ENCODE peak calls at places on chromosome 4, in nine cellular contexts. W, Z, N, D, E, P, F, T and J are unnamed samples.

GRCh38 chr4:20652226-20652836 is 47.9 kb upstream of the PACRGL start:
- DNase-seq in E (no peak), F (no peak), P (no peak), D (no peak), T (no peak), W (no peak), Z (no peak), N (no peak), J (peak; percentile 19)

GRCh38 chr4:99447079-99447478 is 11.9 kb upstream of the ADH7 start:
- DNase-seq in W (peak; percentile 42), P (peak; percentile 65), Z (no peak), D (no peak), E (no peak), F (no peak), T (peak; percentile 57), N (no peak), J (no peak)

GRCh38 chr4:182578402-182578801 is 335.2 kb downstream of the TENM3 start:
- DNase-seq in W (no peak), T (peak; percentile 81), N (no peak), Z (no peak), D (no peak), P (peak; percentile 61), E (no peak), F (peak; percentile 83), J (no peak)

GRCh38 chr4:128394778-128395177 is 107.2 kb upstream of the PGRMC2 start:
- DNase-seq in N (no peak), T (no peak), E (no peak), P (no peak), Z (peak; percentile 81), W (no peak), D (no peak), F (no peak), J (no peak)

GRCh38 chr4:7630559-7631287 is 196.0 kb upstream of the PSAPL1 start:
- DNase-seq in N (peak; percentile 79), D (no peak), F (no peak), P (peak; percentile 94), T (peak; percentile 91), W (peak; percentile 29), Z (peak; percentile 85), E (peak; percentile 75), J (no peak)

GRCh38 chr4:54971474-54971950 is 153.9 kb downstream of the KDR start:
- DNase-seq in W (peak; percentile 2), N (no peak), F (peak; percentile 68), E (peak; percentile 43), Z (no peak), T (peak; percentile 44), D (peak; percentile 34), P (peak; percentile 75), J (peak; percentile 74)

GRCh38 chr4:156888762-156889161 is 82.8 kb downstream of the PDGFC start:
- DNase-seq in F (no peak), W (no peak), Z (no peak), E (no peak), N (no peak), D (no peak), T (peak; percentile 42), P (peak; percentile 46), J (no peak)

GRCh38 chr4:10074767-10075105 is 41.9 kb downstream of the WDR1 start:
- DNase-seq in Z (peak; percentile 61), D (no peak), W (no peak), E (no peak), P (peak; percentile 42), T (peak; percentile 75), N (no peak), F (peak; percentile 42), J (peak; percentile 39)

GRCh38 chr4:46124773-46125172 is 919 bp upstream of the GABRG1 start:
- DNase-seq in P (no peak), E (peak; percentile 6), F (peak; percentile 48), T (no peak), W (no peak), Z (no peak), D (no peak), N (no peak), J (peak; percentile 69)

GRCh38 chr4:6290769-6291547 is 21.3 kb downstream of the WFS1 start:
- DNase-seq in D (no peak), P (no peak), N (peak; percentile 56), E (no peak), Z (no peak), T (no peak), W (no peak), F (no peak), J (no peak)
- H3K36me3 ChIP-seq in D (no peaks in the 10 kb centered on the region), P (peaks cover 4% of the 10 kb centered on the region), N (peaks cover 88% of the 10 kb centered on the region), E (peaks cover 10% of the 10 kb centered on the region), Z (peaks cover 100% of the 10 kb centered on the region), T (peaks cover 3% of the 10 kb centered on the region), W (no peaks in the 10 kb centered on the region), F (peaks cover 6% of the 10 kb centered on the region), J (no peaks in the 10 kb centered on the region)

DNA sequence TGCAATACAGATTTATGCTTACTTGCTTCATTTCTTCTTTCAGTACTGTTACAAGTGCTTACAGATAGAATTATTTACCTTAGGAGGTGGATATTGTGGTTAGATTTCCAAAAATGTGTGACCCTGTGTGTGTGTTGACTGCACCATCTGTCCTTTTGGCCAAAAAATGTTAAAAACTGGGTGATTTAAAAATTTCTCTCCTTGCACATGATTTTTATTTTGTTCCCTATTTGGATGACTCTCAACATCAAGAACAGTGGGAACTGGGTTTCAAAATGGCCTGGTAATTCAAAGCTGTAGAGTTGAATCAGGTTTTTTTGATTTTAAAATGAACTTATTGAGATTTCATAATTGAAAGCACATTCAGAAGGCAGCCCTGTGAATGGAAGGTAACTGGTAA is 1132.9 kb downstream of the RAPGEF2 start:
- DNase-seq in P (no peak), T (no peak), E (no peak), Z (no peak), D (no peak), W (no peak), F (no peak), N (no peak), J (no peak)
- H3K4me3 ChIP-seq in P (no peak overlapping the region), T (no peak overlapping the region), E (no peak overlapping the region), Z (no peak overlapping the region), D (no peak overlapping the region), W (no peak overlapping the region), F (no peak overlapping the region), N (no peak overlapping the region), J (no peak overlapping the region)

GRCh38 chr4:48228887-48229462 is 40.7 kb downstream of the TEC start:
- DNase-seq in F (no peak), T (no peak), E (peak; percentile 12), W (no peak), Z (no peak), P (no peak), N (no peak), D (no peak), J (no peak)

GRCh38 chr4:48237996-48238645 is 31.5 kb downstream of the TEC start:
- DNase-seq in F (no peak), N (no peak), P (peak; percentile 22), E (no peak), D (no peak), T (no peak), W (no peak), Z (no peak), J (no peak)

GRCh38 chr4:48235050-48235449 is 34.6 kb downstream of the TEC start:
- DNase-seq in E (no peak), Z (no peak), F (no peak), D (no peak), P (no peak), T (no peak), W (no peak), N (no peak), J (no peak)

DNA sequence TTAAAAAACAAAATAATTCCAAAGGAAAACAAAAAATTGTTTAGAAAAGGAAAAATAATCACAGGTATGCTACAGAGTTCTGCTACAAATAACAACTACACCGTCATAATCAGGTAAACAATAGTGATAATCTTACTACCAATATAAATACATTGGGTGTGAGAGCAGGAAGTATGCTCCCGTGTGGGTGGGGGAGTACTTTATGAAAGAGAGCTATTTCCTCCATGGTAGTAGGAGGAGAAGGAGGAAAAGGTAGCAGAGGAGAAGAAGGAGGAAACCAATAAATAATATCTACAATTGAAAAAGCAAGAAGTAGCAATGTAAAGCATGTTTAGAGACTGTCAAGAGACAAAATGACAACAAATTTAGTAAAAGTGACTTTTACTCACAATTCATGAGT is 35.1 kb downstream of the TEC start:
- DNase-seq in T (no peak), Z (no peak), N (no peak), P (no peak), D (no peak), F (no peak), W (no peak), E (no peak), J (no peak)
- H3K27ac ChIP-seq in T (no peak overlapping the region), Z (no peak overlapping the region), N (no peak overlapping the region), P (no peak overlapping the region), D (no peak overlapping the region), F (no peak overlapping the region), W (no peak overlapping the region), E (no peak overlapping the region), J (no peak overlapping the region)

DNA sequence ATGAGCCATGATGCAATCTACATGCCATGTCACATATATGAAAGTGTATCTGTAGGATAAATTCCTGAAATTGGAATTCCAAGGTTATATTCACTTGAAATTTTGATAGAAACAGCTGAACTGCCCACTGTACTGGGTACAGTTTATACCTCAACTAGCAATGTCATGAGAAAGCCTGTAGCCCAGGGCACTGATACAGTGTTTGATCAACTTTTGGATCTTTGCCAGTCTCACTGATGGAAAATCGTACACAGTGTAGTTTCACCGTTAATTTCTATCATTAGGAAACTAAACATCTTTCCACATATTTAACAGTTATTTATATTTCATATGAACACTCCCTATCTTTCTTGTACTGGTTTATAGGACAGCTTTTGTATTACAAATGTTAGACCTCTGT is 34.2 kb downstream of the TAPT1 start:
- DNase-seq in N (no peak), E (peak; percentile 22), W (no peak), T (no peak), Z (no peak), P (no peak), F (no peak), D (no peak), J (no peak)
- H3K36me3 ChIP-seq in N (peaks cover 23% of the 10 kb centered on the region), E (peaks cover 19% of the 10 kb centered on the region), W (no peaks in the 10 kb centered on the region), T (no peaks in the 10 kb centered on the region), Z (peaks cover 21% of the 10 kb centered on the region), P (no peaks in the 10 kb centered on the region), F (peaks cover 16% of the 10 kb centered on the region), D (peaks cover 4% of the 10 kb centered on the region), J (peaks cover 14% of the 10 kb centered on the region)